ENCODE peak calls at places on chromosome 15, in five cellular contexts. G is endodermal cell; U is mucosa of descending colon; X is CD8-positive, alpha-beta T cell; F is stomach. Y is an unnamed sample. For H3K4me1, the result is how much of the 10 kb centered on the place peaks cover.

GRCh38 chr15:59543721-59544547 is 67.6 kb upstream of the GCNT3 start:
- DNase-seq in G (no peak), U (peak), X (no peak), F (no peak), Y (peak)

GRCh38 chr15:29945943-29946591 is 123.8 kb upstream of the TJP1 start:
- DNase-seq in G (no peak), U (no peak), X (no peak), F (no peak), Y (no peak)

GRCh38 chr15:89659295-89659694 is 4.0 kb upstream of the KIF7 start:
- DNase-seq in G (no peak), U (no peak), X (no peak), F (no peak), Y (no peak)

GRCh38 chr15:29687204-29687768 is 135.0 kb downstream of the TJP1 start:
- DNase-seq in G (no peak), U (peak), X (no peak), F (peak), Y (no peak)

GRCh38 chr15:63048115-63048985 is 5.8 kb downstream of the TPM1 start:
- DNase-seq in G (peak), U (peak), X (peak), F (peak), Y (peak)

GRCh38 chr15:95850837-95851236 is 479.7 kb upstream of the NR2F2 start:
- DNase-seq in G (no peak), U (no peak), X (no peak), F (no peak), Y (no peak)

GRCh38 chr15:44157679-44158078 is 37.4 kb downstream of the FRMD5 start:
- DNase-seq in G (no peak), U (no peak), X (no peak), F (no peak), Y (no peak)

GRCh38 chr15:25797511-25798206 is 65.5 kb downstream of the ATP10A start:
- DNase-seq in G (no peak), U (no peak), X (no peak), F (no peak), Y (peak)

GRCh38 chr15:70399204-70399603 is 301.5 kb upstream of the TLE3 start:
- DNase-seq in G (no peak), U (no peak), X (no peak), F (no peak), Y (no peak)

GRCh38 chr15:31442203-31443090 is 115.8 kb downstream of the KLF13 start:
- DNase-seq in G (peak), U (peak), X (no peak), F (peak), Y (no peak)

GRCh38 chr15:71337197-71337845 is 222.1 kb downstream of the THSD4 start:
- DNase-seq in G (peak), U (no peak), X (no peak), F (no peak), Y (no peak)

GRCh38 chr15:29870495-29871151 is 48.4 kb upstream of the TJP1 start:
- DNase-seq in G (peak), U (no peak), X (no peak), F (no peak), Y (peak)

GRCh38 chr15:76337047-76337738 is 620 bp downstream of the ISL2 start:
- DNase-seq in G (peak), U (peak), X (no peak), F (no peak), Y (no peak)

GRCh38 chr15:48481802-48482201 is 150.6 kb downstream of the DUT start:
- DNase-seq in G (no peak), U (no peak), X (no peak), F (no peak), Y (no peak)

GRCh38 chr15:100224206-100225185 is 117.3 kb downstream of the ADAMTS17 start:
- DNase-seq in G (no peak), U (no peak), X (no peak), F (no peak), Y (peak)

GRCh38 chr15:94255540-94255939 is 24.2 kb downstream of the MCTP2 start:
- DNase-seq in G (no peak), U (no peak), X (no peak), F (no peak), Y (no peak)

GRCh38 chr15:90425726-90426346 is 37.8 kb downstream of the IQGAP1 start:
- DNase-seq in G (peak), U (no peak), X (no peak), F (no peak), Y (no peak)

GRCh38 chr15:70852501-70853269 is 1.3 kb downstream of the LARP6 start:
- DNase-seq in G (no peak), U (no peak), X (no peak), F (no peak), Y (peak)

GRCh38 chr15:70116317-70116716 is 18.6 kb upstream of the TLE3 start:
- DNase-seq in G (no peak), U (no peak), X (no peak), F (no peak), Y (no peak)

GRCh38 chr15:88894819-88895767 is at the start of gene HAPLN3:
- DNase-seq in G (peak), U (peak), X (peak), F (peak), Y (no peak)

GRCh38 chr15:77019476-77020331 is 24.8 kb downstream of the PSTPIP1 start:
- DNase-seq in G (peak), U (no peak), X (no peak), F (no peak), Y (no peak)

GRCh38 chr15:99224815-99225214 is 24.6 kb downstream of the TTC23 start:
- DNase-seq in G (no peak), U (no peak), X (no peak), F (no peak), Y (no peak)

GRCh38 chr15:79310985-79311900 is at the start of gene TMED3:
- DNase-seq in G (peak), U (peak), X (peak), F (peak), Y (peak)

GRCh38 chr15:43249699-43250203 is 17.0 kb downstream of the TGM5 start:
- DNase-seq in G (no peak), U (no peak), X (no peak), F (no peak), Y (no peak)

GRCh38 chr15:89139613-89140499 is 51.6 kb downstream of the ABHD2 start:
- DNase-seq in G (no peak), U (no peak), X (no peak), F (no peak), Y (no peak)

GRCh38 chr15:39786444-39787056 is 3.9 kb upstream of the FSIP1 start:
- DNase-seq in G (no peak), U (no peak), X (no peak), F (no peak), Y (no peak)

GRCh38 chr15:76935620-76936019 is 4.1 kb downstream of the RCN2 start:
- DNase-seq in G (no peak), U (no peak), X (no peak), F (no peak), Y (no peak)

GRCh38 chr15:79815468-79815867 is 81.3 kb downstream of the MTHFS start:
- DNase-seq in G (no peak), U (no peak), X (no peak), F (no peak), Y (no peak)

GRCh38 chr15:48463366-48463880 is 132.2 kb downstream of the DUT start:
- DNase-seq in G (no peak), U (no peak), X (no peak), F (no peak), Y (no peak)

GRCh38 chr15:70474682-70475438 is 288.5 kb downstream of the UACA start:
- DNase-seq in G (no peak), U (peak), X (peak), F (peak), Y (peak)

GRCh38 chr15:78810003-78810376 is 1.3 kb downstream of the ADAMTS7 start:
- DNase-seq in G (no peak), U (no peak), X (no peak), F (no peak), Y (no peak)

GRCh38 chr15:32831458-32831857 is 113.7 kb downstream of the GREM1 start:
- DNase-seq in G (no peak), U (no peak), X (no peak), F (no peak), Y (no peak)

GRCh38 chr15:74777769-74778598 is 3.9 kb upstream of the CSK start:
- DNase-seq in G (no peak), U (no peak), X (no peak), F (no peak), Y (no peak)

GRCh38 chr15:74779162-74779648 is 2.7 kb upstream of the CSK start:
- DNase-seq in G (no peak), U (peak), X (no peak), F (no peak), Y (no peak)

GRCh38 chr15:74776851-74777768 is 4.8 kb upstream of the CSK start:
- DNase-seq in G (peak), U (peak), X (peak), F (no peak), Y (no peak)

GRCh38 chr15:74780523-74780982 is 1.3 kb upstream of the CSK start:
- DNase-seq in G (no peak), U (peak), X (no peak), F (no peak), Y (no peak)

DNA sequence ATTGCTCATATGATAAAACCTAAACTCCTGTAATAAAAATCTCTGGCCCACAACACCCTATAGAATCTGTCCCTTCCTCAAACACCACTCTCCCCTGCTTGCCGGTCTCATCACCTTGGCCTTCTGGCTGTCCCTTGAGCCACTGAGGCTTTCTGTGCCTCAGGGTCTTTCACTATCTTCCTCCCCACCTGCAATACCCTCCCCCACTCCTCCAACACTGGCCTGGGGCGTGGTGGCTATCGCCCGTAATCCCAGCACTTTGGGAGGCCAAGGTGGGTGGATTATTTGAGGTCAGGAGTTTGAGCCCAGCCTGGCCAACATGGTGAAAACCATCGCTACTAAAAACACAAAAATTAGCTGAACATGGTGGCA is 3.3 kb upstream of the CSK start:
- DNase-seq in G (no peak), U (no peak), X (no peak), F (no peak), Y (no peak)
- H3K4me1 ChIP-seq in G (under half), U (under half), X (half or more), F (half or more), Y (under half)

DNA sequence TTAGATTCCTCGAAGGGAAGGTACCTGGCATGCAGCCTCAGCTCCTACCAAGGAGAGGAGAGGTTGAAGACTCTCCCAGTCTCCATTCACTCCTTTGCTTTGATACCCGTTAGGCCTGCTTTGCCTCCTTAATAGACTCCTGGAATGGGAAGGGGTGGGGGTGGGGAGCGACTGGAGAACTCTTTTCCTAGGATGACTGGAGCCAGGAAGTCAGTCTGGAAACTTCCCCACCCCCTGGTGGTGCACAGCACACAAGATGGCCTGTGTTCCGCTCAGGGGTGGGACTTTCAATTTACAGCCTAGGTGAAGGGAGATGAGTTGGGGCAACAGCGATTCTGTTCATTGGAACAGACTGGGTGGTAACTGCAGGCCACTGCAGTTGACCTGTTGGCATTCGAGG is 21.4 kb upstream of the CELF6 start:
- DNase-seq in G (peak), U (peak), X (no peak), F (no peak), Y (no peak)
- TF ChIP-seq CTCF in G (peak), U (no peak), X (no peak), F (no peak), Y (no peak)

GRCh38 chr15:68794869-68795268 is 25.8 kb downstream of the ANP32A start:
- DNase-seq in G (no peak), U (no peak), X (no peak), F (no peak), Y (no peak)

GRCh38 chr15:68797157-68797556 is 23.5 kb downstream of the ANP32A start:
- DNase-seq in G (no peak), U (no peak), X (no peak), F (no peak), Y (no peak)

GRCh38 chr15:68795298-68795848 is 25.3 kb downstream of the ANP32A start:
- DNase-seq in G (peak), U (peak), X (peak), F (peak), Y (peak)

GRCh38 chr15:68797589-68798377 is 22.9 kb downstream of the ANP32A start:
- DNase-seq in G (no peak), U (no peak), X (no peak), F (no peak), Y (peak)

GRCh38 chr15:68796576-68796975 is 24.1 kb downstream of the ANP32A start:
- DNase-seq in G (no peak), U (no peak), X (no peak), F (no peak), Y (no peak)
- H3K4me1 ChIP-seq in G (under half), U (half or more), X (half or more), F (half or more), Y (under half)

GRCh38 chr15:37880835-37881153 is 53.6 kb upstream of the TMCO5A start:
- DNase-seq in G (no peak), U (no peak), X (no peak), F (no peak), Y (no peak)
- TF ChIP-seq CTCF in G (no peak), U (no peak), X (no peak), F (no peak), Y (no peak)

DNA sequence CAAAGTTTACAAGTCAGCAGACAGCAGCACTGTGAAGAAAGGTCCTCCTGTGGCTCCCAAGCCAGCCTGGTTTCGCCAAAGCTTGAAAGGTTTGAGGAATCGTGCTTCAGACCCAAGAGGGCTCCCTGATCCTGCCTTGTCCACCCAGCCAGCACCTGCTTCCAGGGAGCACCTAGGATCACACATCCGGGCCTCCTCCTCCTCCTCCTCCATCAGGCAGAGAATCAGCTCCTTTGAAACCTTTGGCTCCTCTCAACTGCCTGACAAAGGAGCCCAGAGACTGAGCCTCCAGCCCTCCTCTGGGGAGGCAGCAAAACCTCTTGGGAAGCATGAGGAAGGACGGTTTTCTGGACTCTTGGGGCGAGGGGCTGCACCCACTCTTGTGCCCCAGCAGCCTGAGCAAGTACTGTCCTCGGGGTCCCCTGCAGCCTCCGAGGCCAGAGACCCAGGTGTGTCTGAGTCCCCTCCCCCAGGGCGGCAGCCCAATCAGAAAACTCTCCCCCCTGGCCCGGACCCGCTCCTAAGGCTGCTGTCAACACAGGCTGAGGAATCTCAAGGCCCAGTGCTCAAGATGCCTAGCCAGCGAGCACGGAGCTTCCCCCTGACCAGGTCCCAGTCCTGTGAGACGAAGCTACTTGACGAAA is 24.2 kb downstream of the STARD5 start:
- DNase-seq in G (no peak), U (no peak), X (no peak), F (no peak), Y (no peak)
- H3K4me1 ChIP-seq in G (under half), U (under half), X (half or more), F (under half), Y (under half)

Y was measured in adrenal gland.